ENCODE peak calls at places on chromosomes 3 and 15, in six cellular contexts. One of them, this sample, is unnamed. For H3K27me3 and H3K9me3, the result is how much of the 10 kb centered on the place peaks cover.

GRCh38 chr3:18249126-18249525 is 176.0 kb downstream of the SATB1 start:
- DNase-seq in transverse colon: no peak
- DNase-seq in ovary: no peak
- DNase-seq in HepG2: no peak
- DNase-seq in sigmoid colon: no peak
- DNase-seq in upper lobe of left lung: no peak
- DNase-seq in this sample: no peak

GRCh38 chr15:37585966-37586656 is 348.3 kb upstream of the TMCO5A start:
- DNase-seq in ovary: no peak
- DNase-seq in HepG2: no peak
- DNase-seq in upper lobe of left lung: no peak
- DNase-seq in sigmoid colon: no peak
- DNase-seq in transverse colon: no peak
- DNase-seq in this sample: no peak

GRCh38 chr3:188926141-188926540 is 245.6 kb upstream of the TPRG1 start:
- DNase-seq in upper lobe of left lung: no peak
- DNase-seq in ovary: no peak
- DNase-seq in transverse colon: no peak
- DNase-seq in HepG2: no peak
- DNase-seq in sigmoid colon: no peak
- DNase-seq in this sample: no peak

GRCh38 chr15:75483106-75483505 is 31.6 kb upstream of the SIN3A start:
- DNase-seq in ovary: no peak
- DNase-seq in sigmoid colon: no peak
- DNase-seq in HepG2: no peak
- DNase-seq in transverse colon: no peak
- DNase-seq in upper lobe of left lung: no peak
- DNase-seq in this sample: no peak

GRCh38 chr15:36415643-36416042 is 163.8 kb upstream of the CDIN1 start:
- DNase-seq in ovary: no peak
- DNase-seq in sigmoid colon: no peak
- DNase-seq in upper lobe of left lung: no peak
- DNase-seq in transverse colon: no peak
- DNase-seq in HepG2: no peak
- DNase-seq in this sample: no peak

GRCh38 chr3:71987089-71987735 is 202.3 kb upstream of the PROK2 start:
- DNase-seq in HepG2: peak
- DNase-seq in sigmoid colon: no peak
- DNase-seq in ovary: no peak
- DNase-seq in transverse colon: no peak
- DNase-seq in upper lobe of left lung: no peak
- DNase-seq in this sample: no peak

GRCh38 chr3:115420086-115420485 is 203.2 kb upstream of the GAP43 start:
- DNase-seq in ovary: no peak
- DNase-seq in transverse colon: no peak
- DNase-seq in HepG2: no peak
- DNase-seq in upper lobe of left lung: no peak
- DNase-seq in sigmoid colon: no peak
- DNase-seq in this sample: no peak

GRCh38 chr3:184183679-184184078 is 2.3 kb upstream of the ABCF3 start:
- DNase-seq in sigmoid colon: no peak
- DNase-seq in upper lobe of left lung: no peak
- DNase-seq in transverse colon: no peak
- DNase-seq in HepG2: no peak
- DNase-seq in ovary: no peak
- DNase-seq in this sample: no peak

GRCh38 chr3:157078131-157078835 is 81.7 kb downstream of the CCNL1 start:
- DNase-seq in sigmoid colon: no peak
- DNase-seq in upper lobe of left lung: no peak
- DNase-seq in ovary: no peak
- DNase-seq in transverse colon: no peak
- DNase-seq in HepG2: no peak
- DNase-seq in this sample: no peak

GRCh38 chr3:112687214-112687613 is 46.3 kb upstream of the CCDC80 start:
- DNase-seq in transverse colon: no peak
- DNase-seq in ovary: no peak
- DNase-seq in HepG2: no peak
- DNase-seq in upper lobe of left lung: no peak
- DNase-seq in sigmoid colon: no peak
- DNase-seq in this sample: no peak

GRCh38 chr15:60316961-60317360 is 80.8 kb downstream of the ANXA2 start:
- DNase-seq in ovary: no peak
- DNase-seq in upper lobe of left lung: no peak
- DNase-seq in sigmoid colon: no peak
- DNase-seq in HepG2: no peak
- DNase-seq in transverse colon: no peak
- DNase-seq in this sample: no peak

GRCh38 chr3:32725721-32726120 is 40.7 kb downstream of the CNOT10 start:
- DNase-seq in upper lobe of left lung: no peak
- DNase-seq in HepG2: no peak
- DNase-seq in sigmoid colon: no peak
- DNase-seq in transverse colon: no peak
- DNase-seq in ovary: no peak
- DNase-seq in this sample: no peak

GRCh38 chr3:40623567-40623966 is 98.8 kb downstream of the ZNF621 start:
- DNase-seq in transverse colon: peak
- DNase-seq in ovary: no peak
- DNase-seq in upper lobe of left lung: no peak
- DNase-seq in sigmoid colon: no peak
- DNase-seq in HepG2: no peak
- DNase-seq in this sample: no peak

GRCh38 chr15:50431204-50431603 is 7.0 kb downstream of the USP8 start:
- DNase-seq in transverse colon: no peak
- DNase-seq in HepG2: no peak
- DNase-seq in upper lobe of left lung: no peak
- DNase-seq in ovary: no peak
- DNase-seq in sigmoid colon: no peak
- DNase-seq in this sample: no peak

GRCh38 chr3:195889843-195890407 is 18.4 kb downstream of the TNK2 start:
- DNase-seq in upper lobe of left lung: peak
- DNase-seq in HepG2: no peak
- DNase-seq in ovary: no peak
- DNase-seq in transverse colon: no peak
- DNase-seq in sigmoid colon: no peak
- DNase-seq in this sample: no peak

GRCh38 chr3:170107926-170108325 is 70.1 kb downstream of the GPR160 start:
- DNase-seq in sigmoid colon: no peak
- DNase-seq in upper lobe of left lung: no peak
- DNase-seq in ovary: no peak
- DNase-seq in transverse colon: no peak
- DNase-seq in HepG2: no peak
- DNase-seq in this sample: no peak

GRCh38 chr15:63973212-63974009 is 72.9 kb downstream of the DAPK2 start:
- DNase-seq in sigmoid colon: no peak
- DNase-seq in transverse colon: no peak
- DNase-seq in ovary: no peak
- DNase-seq in upper lobe of left lung: no peak
- DNase-seq in HepG2: no peak
- DNase-seq in this sample: no peak

GRCh38 chr15:62625421-62626033 is 417.0 kb upstream of the TPM1 start:
- DNase-seq in sigmoid colon: no peak
- DNase-seq in ovary: no peak
- DNase-seq in upper lobe of left lung: no peak
- DNase-seq in HepG2: no peak
- DNase-seq in transverse colon: no peak
- DNase-seq in this sample: no peak

GRCh38 chr3:172379372-172379771 is 68.9 kb downstream of the GHSR start:
- DNase-seq in transverse colon: no peak
- DNase-seq in ovary: no peak
- DNase-seq in HepG2: no peak
- DNase-seq in upper lobe of left lung: no peak
- DNase-seq in sigmoid colon: no peak
- DNase-seq in this sample: no peak

GRCh38 chr3:160697628-160698382 is 20.8 kb downstream of the ARL14 start:
- DNase-seq in transverse colon: no peak
- DNase-seq in upper lobe of left lung: no peak
- DNase-seq in sigmoid colon: no peak
- DNase-seq in HepG2: no peak
- DNase-seq in ovary: no peak
- DNase-seq in this sample: no peak

GRCh38 chr3:105938101-105938500 is 69.3 kb upstream of the CBLB start:
- DNase-seq in sigmoid colon: no peak
- DNase-seq in ovary: no peak
- DNase-seq in HepG2: no peak
- DNase-seq in transverse colon: no peak
- DNase-seq in upper lobe of left lung: no peak
- DNase-seq in this sample: no peak

GRCh38 chr3:73046195-73046594 is 15.3 kb upstream of the EBLN2 start:
- DNase-seq in transverse colon: no peak
- DNase-seq in upper lobe of left lung: no peak
- DNase-seq in ovary: no peak
- DNase-seq in HepG2: peak
- DNase-seq in sigmoid colon: no peak
- DNase-seq in this sample: no peak

GRCh38 chr15:84817461-84818081 is 415 bp downstream of the ALPK3 start:
- DNase-seq in upper lobe of left lung: no peak
- DNase-seq in HepG2: no peak
- DNase-seq in transverse colon: no peak
- DNase-seq in sigmoid colon: no peak
- DNase-seq in ovary: no peak
- DNase-seq in this sample: no peak

GRCh38 chr3:179452166-179452544 is 885 bp upstream of the GNB4 start:
- DNase-seq in upper lobe of left lung: no peak
- DNase-seq in transverse colon: no peak
- DNase-seq in sigmoid colon: no peak
- DNase-seq in ovary: no peak
- DNase-seq in HepG2: no peak
- DNase-seq in this sample: no peak

GRCh38 chr3:120477826-120478225 is 27.0 kb upstream of the FSTL1 start:
- DNase-seq in upper lobe of left lung: no peak
- DNase-seq in transverse colon: no peak
- DNase-seq in HepG2: no peak
- DNase-seq in ovary: no peak
- DNase-seq in sigmoid colon: no peak
- DNase-seq in this sample: no peak

GRCh38 chr15:48544816-48545215 is 100.7 kb downstream of the FBN1 start:
- DNase-seq in upper lobe of left lung: no peak
- DNase-seq in transverse colon: no peak
- DNase-seq in sigmoid colon: no peak
- DNase-seq in ovary: no peak
- DNase-seq in HepG2: no peak
- DNase-seq in this sample: no peak

GRCh38 chr15:77415450-77416448 is 4.2 kb downstream of the PEAK1 start:
- DNase-seq in sigmoid colon: no peak
- DNase-seq in HepG2: no peak
- DNase-seq in transverse colon: no peak
- DNase-seq in upper lobe of left lung: no peak
- DNase-seq in ovary: no peak
- DNase-seq in this sample: no peak

GRCh38 chr3:14920536-14920935 is 26.8 kb upstream of the NR2C2 start:
- DNase-seq in ovary: no peak
- DNase-seq in sigmoid colon: no peak
- DNase-seq in transverse colon: no peak
- DNase-seq in HepG2: no peak
- DNase-seq in upper lobe of left lung: no peak
- DNase-seq in this sample: peak

GRCh38 chr3:55364426-55364825 is 122.7 kb downstream of the WNT5A start:
- DNase-seq in sigmoid colon: no peak
- DNase-seq in upper lobe of left lung: no peak
- DNase-seq in transverse colon: no peak
- DNase-seq in ovary: no peak
- DNase-seq in HepG2: no peak
- DNase-seq in this sample: no peak

GRCh38 chr3:8992854-8993253 is 29.6 kb upstream of the RAD18 start:
- DNase-seq in HepG2: no peak
- DNase-seq in sigmoid colon: no peak
- DNase-seq in upper lobe of left lung: no peak
- DNase-seq in transverse colon: no peak
- DNase-seq in ovary: no peak
- DNase-seq in this sample: no peak
- H3K27me3 ChIP-seq in HepG2: under half
- H3K27me3 ChIP-seq in sigmoid colon: under half
- H3K27me3 ChIP-seq in upper lobe of left lung: under half
- H3K27me3 ChIP-seq in transverse colon: under half
- H3K27me3 ChIP-seq in ovary: under half
- H3K27me3 ChIP-seq in this sample: under half

DNA sequence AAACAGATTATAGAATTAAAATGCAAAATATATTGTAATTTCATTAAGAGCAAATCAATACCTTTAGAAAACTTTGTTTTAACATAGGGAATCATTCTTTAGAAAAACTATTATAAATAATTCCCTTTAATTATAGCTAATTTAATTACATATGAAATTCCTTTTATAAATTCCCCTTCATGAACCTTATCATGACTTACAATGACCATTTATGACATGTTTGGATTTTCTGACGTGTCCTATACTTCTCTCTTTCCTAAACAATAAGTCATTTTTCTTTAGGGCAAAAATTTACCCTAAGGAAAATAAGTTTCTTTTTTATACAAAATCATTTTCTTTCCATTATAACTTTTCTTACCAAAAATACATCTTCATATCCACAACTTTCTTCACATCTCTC is 37.8 kb downstream of the PRR20G start:
- DNase-seq in ovary: no peak
- DNase-seq in sigmoid colon: no peak
- DNase-seq in HepG2: no peak
- DNase-seq in transverse colon: no peak
- DNase-seq in upper lobe of left lung: no peak
- DNase-seq in this sample: no peak
- H3K9me3 ChIP-seq in ovary: under half
- H3K9me3 ChIP-seq in sigmoid colon: under half
- H3K9me3 ChIP-seq in HepG2: under half
- H3K9me3 ChIP-seq in transverse colon: under half
- H3K9me3 ChIP-seq in upper lobe of left lung: under half
- H3K9me3 ChIP-seq in this sample: under half

DNA sequence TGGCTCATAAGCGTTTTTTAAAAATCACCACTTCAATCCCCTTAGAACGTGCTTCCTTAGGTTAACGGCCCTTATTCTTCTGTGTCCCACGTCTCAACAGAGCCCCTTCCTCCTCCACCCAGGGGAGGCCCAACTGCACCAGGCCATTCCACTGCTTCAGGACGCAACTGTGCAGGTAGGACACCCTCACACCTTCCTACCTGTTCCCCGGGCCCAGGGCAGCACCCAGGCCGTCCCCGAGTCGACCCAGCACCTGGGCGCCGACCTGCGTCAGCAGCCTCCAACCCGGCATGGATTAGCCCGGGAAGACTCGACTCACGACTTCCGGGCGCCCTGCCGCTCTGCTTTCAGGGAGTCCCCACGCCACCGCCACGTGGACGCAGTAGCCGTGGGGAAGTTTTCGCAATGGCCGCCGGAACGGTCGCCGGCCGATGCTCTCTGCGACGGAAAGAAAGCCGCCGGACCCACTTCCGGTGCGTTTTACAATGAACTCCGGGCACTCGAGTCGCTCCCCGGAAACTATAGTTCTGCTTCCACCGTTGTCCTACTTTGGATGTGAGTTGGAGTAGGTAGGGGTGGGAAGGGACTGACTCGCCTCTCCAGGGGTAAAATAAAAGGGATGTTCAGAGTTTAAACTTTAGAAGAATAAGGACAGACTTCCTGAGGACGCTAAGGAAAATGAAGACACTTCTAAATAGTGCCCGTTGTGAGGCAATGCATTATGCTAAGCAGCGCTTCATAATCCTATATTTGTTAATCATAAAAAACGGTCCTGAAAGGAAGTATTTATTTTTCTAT is at the start of gene MRPL3:
- DNase-seq in ovary: peak
- DNase-seq in sigmoid colon: peak
- DNase-seq in upper lobe of left lung: peak
- DNase-seq in transverse colon: peak
- DNase-seq in HepG2: peak
- DNase-seq in this sample: peak
- TF ChIP-seq EP300 in ovary: no peak
- TF ChIP-seq EP300 in sigmoid colon: no peak
- TF ChIP-seq EP300 in upper lobe of left lung: no peak
- TF ChIP-seq EP300 in transverse colon: no peak
- TF ChIP-seq EP300 in HepG2: peak
- TF ChIP-seq EP300 in this sample: no peak

GRCh38 chr3:126456211-126456610 is 19.5 kb downstream of the ZXDC start:
- DNase-seq in transverse colon: no peak
- DNase-seq in HepG2: no peak
- DNase-seq in sigmoid colon: peak
- DNase-seq in ovary: no peak
- DNase-seq in upper lobe of left lung: no peak
- DNase-seq in this sample: peak
- H3K27me3 ChIP-seq in transverse colon: under half
- H3K27me3 ChIP-seq in HepG2: under half
- H3K27me3 ChIP-seq in sigmoid colon: under half
- H3K27me3 ChIP-seq in ovary: under half
- H3K27me3 ChIP-seq in upper lobe of left lung: under half
- H3K27me3 ChIP-seq in this sample: under half

This sample was measured in suprapubic skin.